ENCODE peak calls at places on chromosomes 11 and 22, in seven cellular contexts. T is ACHN, E is BJ, H is HS-27A, K is dermis microvascular lymphatic vessel endothelial cell, D is fibroblast of the conjunctiva, Z is epithelial cell of prostate. J is an unnamed sample.

GRCh38 chr11:76008474-76008873 is 193.5 kb downstream of the UVRAG start:
- DNase-seq in Z (no peak), E (no peak), H (no peak), K (no peak), D (no peak), T (no peak), J (no peak)

GRCh38 chr11:66371627-66372415 is at the start of gene SLC29A2:
- DNase-seq in K (no peak), D (no peak), Z (no peak), H (no peak), E (no peak), T (peak; percentile 76), J (peak; percentile 79)

GRCh38 chr11:30346068-30346688 is 23.3 kb downstream of the ARL14EP start:
- DNase-seq in Z (no peak), D (peak; percentile 56), K (peak; percentile 51), T (peak; percentile 56), H (peak; percentile 33), E (no peak), J (no peak)

GRCh38 chr11:23022854-23023253 is 162.6 kb upstream of the CCDC179 start:
- DNase-seq in K (no peak), E (no peak), D (no peak), Z (no peak), T (no peak), H (no peak), J (no peak)

GRCh38 chr22:48890693-48891554 is 936.7 kb downstream of the BRD1 start:
- DNase-seq in Z (no peak), E (no peak), D (no peak), H (no peak), K (no peak), T (no peak), J (no peak)

GRCh38 chr11:35632301-35632700 is 14.0 kb downstream of the FJX1 start:
- DNase-seq in E (no peak), T (no peak), D (no peak), K (no peak), H (peak; percentile 57), Z (no peak), J (no peak)

GRCh38 chr11:11624926-11625325 is 3.1 kb upstream of the GALNT18 start:
- DNase-seq in D (no peak), Z (no peak), T (no peak), E (no peak), K (no peak), H (no peak), J (no peak)

GRCh38 chr22:45194686-45195085 is 31.0 kb downstream of the NUP50 start:
- DNase-seq in T (no peak), Z (no peak), H (no peak), D (no peak), K (no peak), E (no peak), J (no peak)

GRCh38 chr11:117781650-117782049 is 15.4 kb downstream of the DSCAML1 start:
- DNase-seq in Z (no peak), D (no peak), T (no peak), E (no peak), K (no peak), H (no peak), J (no peak)